ENCODE peak calls at places on chromosomes 11 and 22, in five cellular contexts. One of them, this sample, is unnamed.

GRCh38 chr22:50236731-50237409 is 8.0 kb downstream of the TUBGCP6 start:
- DNase-seq in stimulated activated CD4-positive, alpha-beta T cell treated with anti-CD3 and anti-CD28 coated beads, Interleukin-4, amount 100 ng/mL, for 1 hour: no peak
- DNase-seq in GM12865: peak
- DNase-seq in kidney glomerular epithelial cell: peak
- DNase-seq in stimulated activated CD8-positive, alpha-beta memory T cell treated with anti-CD3 and anti-CD28 coated beads, Interleukin-2, amount 100 ng/mL, for 1 hour: no peak
- DNase-seq in this sample: no peak

GRCh38 chr22:46213052-46213451 is 37.0 kb downstream of the CDPF1 start:
- DNase-seq in stimulated activated CD4-positive, alpha-beta T cell treated with anti-CD3 and anti-CD28 coated beads, Interleukin-4, amount 100 ng/mL, for 1 hour: no peak
- DNase-seq in GM12865: no peak
- DNase-seq in kidney glomerular epithelial cell: no peak
- DNase-seq in stimulated activated CD8-positive, alpha-beta memory T cell treated with anti-CD3 and anti-CD28 coated beads, Interleukin-2, amount 100 ng/mL, for 1 hour: no peak
- DNase-seq in this sample: no peak

GRCh38 chr11:57255618-57256017 is 18.6 kb upstream of the APLNR start:
- DNase-seq in stimulated activated CD4-positive, alpha-beta T cell treated with anti-CD3 and anti-CD28 coated beads, Interleukin-4, amount 100 ng/mL, for 1 hour: no peak
- DNase-seq in GM12865: no peak
- DNase-seq in kidney glomerular epithelial cell: peak
- DNase-seq in stimulated activated CD8-positive, alpha-beta memory T cell treated with anti-CD3 and anti-CD28 coated beads, Interleukin-2, amount 100 ng/mL, for 1 hour: no peak
- DNase-seq in this sample: no peak

GRCh38 chr22:46738642-46738960 is 549 bp upstream of the CERK start:
- DNase-seq in stimulated activated CD4-positive, alpha-beta T cell treated with anti-CD3 and anti-CD28 coated beads, Interleukin-4, amount 100 ng/mL, for 1 hour: no peak
- DNase-seq in GM12865: no peak
- DNase-seq in kidney glomerular epithelial cell: no peak
- DNase-seq in stimulated activated CD8-positive, alpha-beta memory T cell treated with anti-CD3 and anti-CD28 coated beads, Interleukin-2, amount 100 ng/mL, for 1 hour: no peak
- DNase-seq in this sample: no peak

GRCh38 chr22:47408409-47408808 is 646.0 kb downstream of the TBC1D22A start:
- DNase-seq in stimulated activated CD4-positive, alpha-beta T cell treated with anti-CD3 and anti-CD28 coated beads, Interleukin-4, amount 100 ng/mL, for 1 hour: no peak
- DNase-seq in GM12865: no peak
- DNase-seq in kidney glomerular epithelial cell: no peak
- DNase-seq in stimulated activated CD8-positive, alpha-beta memory T cell treated with anti-CD3 and anti-CD28 coated beads, Interleukin-2, amount 100 ng/mL, for 1 hour: no peak
- DNase-seq in this sample: no peak

GRCh38 chr11:57410287-57410686 is 16.6 kb downstream of the SLC43A3 start:
- DNase-seq in stimulated activated CD4-positive, alpha-beta T cell treated with anti-CD3 and anti-CD28 coated beads, Interleukin-4, amount 100 ng/mL, for 1 hour: no peak
- DNase-seq in GM12865: no peak
- DNase-seq in kidney glomerular epithelial cell: no peak
- DNase-seq in stimulated activated CD8-positive, alpha-beta memory T cell treated with anti-CD3 and anti-CD28 coated beads, Interleukin-2, amount 100 ng/mL, for 1 hour: no peak
- DNase-seq in this sample: no peak

GRCh38 chr11:56013805-56014204 is 13.6 kb upstream of the OR5AS1 start:
- DNase-seq in stimulated activated CD4-positive, alpha-beta T cell treated with anti-CD3 and anti-CD28 coated beads, Interleukin-4, amount 100 ng/mL, for 1 hour: no peak
- DNase-seq in GM12865: peak
- DNase-seq in kidney glomerular epithelial cell: no peak
- DNase-seq in stimulated activated CD8-positive, alpha-beta memory T cell treated with anti-CD3 and anti-CD28 coated beads, Interleukin-2, amount 100 ng/mL, for 1 hour: no peak
- DNase-seq in this sample: no peak

GRCh38 chr11:74687237-74688005 is 43.8 kb downstream of the CHRDL2 start:
- DNase-seq in stimulated activated CD4-positive, alpha-beta T cell treated with anti-CD3 and anti-CD28 coated beads, Interleukin-4, amount 100 ng/mL, for 1 hour: no peak
- DNase-seq in GM12865: no peak
- DNase-seq in kidney glomerular epithelial cell: no peak
- DNase-seq in stimulated activated CD8-positive, alpha-beta memory T cell treated with anti-CD3 and anti-CD28 coated beads, Interleukin-2, amount 100 ng/mL, for 1 hour: no peak
- DNase-seq in this sample: no peak

GRCh38 chr11:35553831-35554230 is 28.4 kb upstream of the PAMR1 start:
- DNase-seq in stimulated activated CD4-positive, alpha-beta T cell treated with anti-CD3 and anti-CD28 coated beads, Interleukin-4, amount 100 ng/mL, for 1 hour: no peak
- DNase-seq in GM12865: no peak
- DNase-seq in kidney glomerular epithelial cell: no peak
- DNase-seq in stimulated activated CD8-positive, alpha-beta memory T cell treated with anti-CD3 and anti-CD28 coated beads, Interleukin-2, amount 100 ng/mL, for 1 hour: no peak
- DNase-seq in this sample: no peak

GRCh38 chr11:112613051-112613972 is 347.9 kb upstream of the NCAM1 start:
- DNase-seq in stimulated activated CD4-positive, alpha-beta T cell treated with anti-CD3 and anti-CD28 coated beads, Interleukin-4, amount 100 ng/mL, for 1 hour: no peak
- DNase-seq in GM12865: no peak
- DNase-seq in kidney glomerular epithelial cell: peak
- DNase-seq in stimulated activated CD8-positive, alpha-beta memory T cell treated with anti-CD3 and anti-CD28 coated beads, Interleukin-2, amount 100 ng/mL, for 1 hour: no peak
- DNase-seq in this sample: no peak

GRCh38 chr22:45120931-45121330 is 42.8 kb upstream of the NUP50 start:
- DNase-seq in stimulated activated CD4-positive, alpha-beta T cell treated with anti-CD3 and anti-CD28 coated beads, Interleukin-4, amount 100 ng/mL, for 1 hour: no peak
- DNase-seq in GM12865: no peak
- DNase-seq in kidney glomerular epithelial cell: no peak
- DNase-seq in stimulated activated CD8-positive, alpha-beta memory T cell treated with anti-CD3 and anti-CD28 coated beads, Interleukin-2, amount 100 ng/mL, for 1 hour: no peak
- DNase-seq in this sample: no peak

GRCh38 chr11:44326615-44327475 is 16.9 kb upstream of the ALX4 start:
- DNase-seq in stimulated activated CD4-positive, alpha-beta T cell treated with anti-CD3 and anti-CD28 coated beads, Interleukin-4, amount 100 ng/mL, for 1 hour: no peak
- DNase-seq in GM12865: no peak
- DNase-seq in kidney glomerular epithelial cell: no peak
- DNase-seq in stimulated activated CD8-positive, alpha-beta memory T cell treated with anti-CD3 and anti-CD28 coated beads, Interleukin-2, amount 100 ng/mL, for 1 hour: no peak
- DNase-seq in this sample: no peak

GRCh38 chr22:47275479-47276218 is 513.2 kb downstream of the TBC1D22A start:
- DNase-seq in stimulated activated CD4-positive, alpha-beta T cell treated with anti-CD3 and anti-CD28 coated beads, Interleukin-4, amount 100 ng/mL, for 1 hour: no peak
- DNase-seq in GM12865: no peak
- DNase-seq in kidney glomerular epithelial cell: no peak
- DNase-seq in stimulated activated CD8-positive, alpha-beta memory T cell treated with anti-CD3 and anti-CD28 coated beads, Interleukin-2, amount 100 ng/mL, for 1 hour: no peak
- DNase-seq in this sample: no peak

GRCh38 chr11:45852712-45853101 is 5.4 kb downstream of the CRY2 start:
- DNase-seq in stimulated activated CD4-positive, alpha-beta T cell treated with anti-CD3 and anti-CD28 coated beads, Interleukin-4, amount 100 ng/mL, for 1 hour: no peak
- DNase-seq in GM12865: peak
- DNase-seq in kidney glomerular epithelial cell: no peak
- DNase-seq in stimulated activated CD8-positive, alpha-beta memory T cell treated with anti-CD3 and anti-CD28 coated beads, Interleukin-2, amount 100 ng/mL, for 1 hour: no peak
- DNase-seq in this sample: no peak

GRCh38 chr11:3954448-3955298 is 99.2 kb downstream of the STIM1 start:
- DNase-seq in stimulated activated CD4-positive, alpha-beta T cell treated with anti-CD3 and anti-CD28 coated beads, Interleukin-4, amount 100 ng/mL, for 1 hour: no peak
- DNase-seq in GM12865: no peak
- DNase-seq in kidney glomerular epithelial cell: peak
- DNase-seq in stimulated activated CD8-positive, alpha-beta memory T cell treated with anti-CD3 and anti-CD28 coated beads, Interleukin-2, amount 100 ng/mL, for 1 hour: no peak
- DNase-seq in this sample: no peak